ENCODE peak calls at places on chromosome 18, in seven cellular contexts. Z, F, E, X, O, P and Y are unnamed samples.

GRCh38 chr18:48032876-48033769 is 102.7 kb upstream of the SMAD2 start:
- DNase-seq in Z (no peak), F (no peak), E (no peak), X (no peak), O (no peak), P (no peak), Y (no peak)

GRCh38 chr18:13453714-13454113 is 235.2 kb downstream of the LDLRAD4 start:
- DNase-seq in Z (no peak), F (no peak), E (no peak), X (no peak), O (no peak), P (no peak), Y (no peak)

GRCh38 chr18:61352611-61353010 is 19.4 kb downstream of the CDH20 start:
- DNase-seq in Z (no peak), F (no peak), E (no peak), X (no peak), O (no peak), P (no peak), Y (no peak)

GRCh38 chr18:46097853-46098615 is at the start of gene ATP5F1A:
- DNase-seq in Z (peak; percentile 69), F (peak; percentile 46), E (peak; percentile 85), X (peak; percentile 86), O (peak; percentile 78), P (peak; percentile 78), Y (peak; percentile 76)

GRCh38 chr18:37124511-37124910 is 295.6 kb downstream of the KIAA1328 start:
- DNase-seq in Z (no peak), F (no peak), E (no peak), X (no peak), O (no peak), P (peak; percentile 1), Y (no peak)

GRCh38 chr18:9735238-9735637 is 27.1 kb downstream of the RAB31 start:
- DNase-seq in Z (no peak), F (no peak), E (no peak), X (no peak), O (no peak), P (no peak), Y (no peak)

GRCh38 chr18:44564922-44565321 is 115.8 kb upstream of the SETBP1 start:
- DNase-seq in Z (no peak), F (no peak), E (no peak), X (no peak), O (no peak), P (no peak), Y (no peak)

GRCh38 chr18:22800551-22800951 is 132.6 kb upstream of the RBBP8 start:
- DNase-seq in Z (no peak), F (no peak), E (no peak), X (no peak), O (no peak), P (no peak), Y (no peak)

GRCh38 chr18:8030201-8030600 is 463.1 kb downstream of the PTPRM start:
- DNase-seq in Z (no peak), F (no peak), E (no peak), X (no peak), O (no peak), P (no peak), Y (no peak)

GRCh38 chr18:7568426-7568825 is 1.3 kb downstream of the PTPRM start:
- DNase-seq in Z (no peak), F (no peak), E (no peak), X (peak; percentile 4), O (no peak), P (no peak), Y (peak; percentile 72)

GRCh38 chr18:79680100-79680879 is 687 bp downstream of the CTDP1 start:
- DNase-seq in Z (no peak), F (no peak), E (peak; percentile 8), X (peak; percentile 71), O (no peak), P (peak; percentile 45), Y (peak; percentile 39)

GRCh38 chr18:61855127-61855991 is 37.4 kb downstream of the RNF152 start:
- DNase-seq in Z (no peak), F (no peak), E (no peak), X (no peak), O (no peak), P (no peak), Y (no peak)

GRCh38 chr18:33812186-33812585 is 234.2 kb downstream of the ASXL3 start:
- DNase-seq in Z (no peak), F (no peak), E (no peak), X (no peak), O (no peak), P (peak; percentile 32), Y (no peak)